ENCODE peak calls at places on chromosome 10, in five cellular contexts. Y is NCI-H1417; O is CD8-positive, alpha-beta T cell; I is ELF-1; E is NCI-H748 treated with DMSO at 0.1 percent for 48 hours. A is an unnamed sample.

GRCh38 chr10:58299580-58299979 is 30.6 kb downstream of the CISD1 start:
- DNase-seq in Y (peak), O (peak), I (peak), E (peak), A (no peak)

GRCh38 chr10:63072951-63073350 is 60.2 kb upstream of the NRBF2 start:
- DNase-seq in Y (no peak), O (no peak), I (peak), E (no peak), A (no peak)

GRCh38 chr10:24822557-24822956 is 98.9 kb upstream of the ARHGAP21 start:
- DNase-seq in Y (no peak), O (no peak), I (no peak), E (no peak), A (no peak)

GRCh38 chr10:110568055-110568735 is 700 bp downstream of the SMC3 start:
- DNase-seq in Y (peak), O (peak), I (peak), E (no peak), A (no peak)

GRCh38 chr10:109875151-109875568 is 48.2 kb downstream of the XPNPEP1 start:
- DNase-seq in Y (no peak), O (no peak), I (no peak), E (no peak), A (no peak)

GRCh38 chr10:71150811-71151210 is 61.6 kb upstream of the UNC5B start:
- DNase-seq in Y (no peak), O (no peak), I (no peak), E (no peak), A (no peak)

GRCh38 chr10:49741108-49741995 is 20.8 kb downstream of the OGDHL start:
- DNase-seq in Y (no peak), O (no peak), I (no peak), E (no peak), A (no peak)

GRCh38 chr10:103659674-103660363 is 166.3 kb downstream of the NEURL1 start:
- DNase-seq in Y (peak), O (peak), I (peak), E (no peak), A (no peak)

GRCh38 chr10:132640326-132641125 is 102.9 kb downstream of the INPP5A start:
- DNase-seq in Y (no peak), O (no peak), I (no peak), E (no peak), A (no peak)

GRCh38 chr10:79102056-79102874 is 33.5 kb downstream of the ZMIZ1 start:
- DNase-seq in Y (peak), O (no peak), I (peak), E (no peak), A (no peak)